ENCODE peak calls at places on chromosomes 5 and 9, in seven cellular contexts. S is H1, K is K562, B is SK-N-SH, J is GM12878, F is HepG2, Y is GM12892. A is an unnamed sample.

GRCh38 chr5:141508440-141508807 is 19.5 kb downstream of the PCDHGC5 start:
- DNase-seq in Y (no peak), K (peak; percentile 17), B (no peak), J (no peak), S (no peak), F (no peak), A (no peak)

GRCh38 chr5:79284852-79285251 is 48.9 kb downstream of the JMY start:
- DNase-seq in K (no peak), Y (no peak), B (no peak), S (no peak), J (no peak), F (no peak), A (no peak)

GRCh38 chr9:75467141-75467540 is 378.8 kb downstream of the OSTF1 start:
- DNase-seq in J (no peak), F (no peak), K (no peak), B (peak; percentile 12), S (no peak), Y (no peak), A (no peak)

GRCh38 chr5:73295447-73295846 is 122.5 kb downstream of the TMEM174 start:
- DNase-seq in F (no peak), S (no peak), B (no peak), Y (no peak), K (no peak), J (no peak), A (no peak)

GRCh38 chr5:36492998-36493655 is 113.3 kb upstream of the SLC1A3 start:
- DNase-seq in B (no peak), S (no peak), J (no peak), K (no peak), Y (no peak), F (no peak), A (no peak)

GRCh38 chr9:98809311-98810105 is 2.0 kb downstream of the GALNT12 start:
- DNase-seq in F (no peak), S (no peak), B (no peak), J (no peak), K (peak; percentile 71), Y (no peak), A (no peak)

GRCh38 chr5:74391410-74391809 is 249.1 kb downstream of the ENC1 start:
- DNase-seq in S (no peak), J (no peak), F (peak; percentile 27), B (no peak), K (peak; percentile 56), Y (no peak), A (no peak)

GRCh38 chr5:1008451-1009358 is at the start of gene NKD2:
- DNase-seq in S (no peak), F (no peak), J (no peak), B (peak; percentile 93), Y (peak; percentile 83), K (peak; percentile 53), A (peak; percentile 87)

GRCh38 chr5:119365847-119366536 is 10.2 kb downstream of the TNFAIP8 start:
- DNase-seq in K (no peak), Y (no peak), B (no peak), F (no peak), S (no peak), J (no peak), A (no peak)

GRCh38 chr9:124341455-124342170 is 73.6 kb downstream of the PSMB7 start:
- DNase-seq in S (no peak), B (no peak), Y (no peak), K (no peak), J (no peak), F (no peak), A (no peak)

GRCh38 chr5:67752357-67752708 is 463.2 kb upstream of the PIK3R1 start:
- DNase-seq in K (no peak), B (no peak), J (no peak), F (no peak), Y (no peak), S (no peak), A (no peak)

GRCh38 chr9:69004836-69005235 is 9.1 kb downstream of the PRKACG start:
- DNase-seq in K (no peak), F (no peak), B (no peak), S (no peak), Y (no peak), J (no peak), A (no peak)

GRCh38 chr5:179146277-179146676 is 86.1 kb downstream of the ZNF354C start:
- DNase-seq in S (no peak), Y (no peak), J (no peak), K (no peak), B (no peak), F (no peak), A (no peak)

GRCh38 chr9:95505676-95506437 is 10.9 kb downstream of the PTCH1 start:
- DNase-seq in F (peak; percentile 70), S (no peak), K (peak; percentile 84), Y (peak; percentile 42), B (peak; percentile 86), J (no peak), A (peak; percentile 58)

GRCh38 chr9:90858505-90858904 is 56.9 kb downstream of the SYK start:
- DNase-seq in S (no peak), K (no peak), J (no peak), B (no peak), F (no peak), Y (no peak), A (no peak)

GRCh38 chr5:57416246-57416996 is 66.2 kb downstream of the ACTBL2 start:
- DNase-seq in K (no peak), S (no peak), F (no peak), Y (no peak), B (peak; percentile 74), J (no peak), A (no peak)

GRCh38 chr9:84397822-84398221 is 57.3 kb upstream of the SLC28A3 start:
- DNase-seq in J (no peak), K (peak; percentile 3), B (no peak), S (no peak), F (no peak), Y (no peak), A (no peak)

GRCh38 chr9:81557452-81557956 is 131.8 kb downstream of the TLE1 start:
- DNase-seq in K (no peak), B (no peak), Y (no peak), S (no peak), J (no peak), F (no peak), A (no peak)

GRCh38 chr5:118796081-118796480 is 192.3 kb downstream of the DTWD2 start:
- DNase-seq in K (no peak), J (no peak), F (no peak), Y (no peak), B (no peak), S (peak; percentile 19), A (no peak)

GRCh38 chr5:116289276-116289675 is 204.5 kb downstream of the COMMD10 start:
- DNase-seq in K (no peak), Y (no peak), S (peak; percentile 31), J (no peak), F (peak; percentile 7), B (no peak), A (no peak)

GRCh38 chr5:52564594-52564993 is 223.1 kb upstream of the ITGA1 start:
- DNase-seq in K (no peak), Y (no peak), F (no peak), B (peak; percentile 13), J (no peak), S (no peak), A (no peak)

DNA sequence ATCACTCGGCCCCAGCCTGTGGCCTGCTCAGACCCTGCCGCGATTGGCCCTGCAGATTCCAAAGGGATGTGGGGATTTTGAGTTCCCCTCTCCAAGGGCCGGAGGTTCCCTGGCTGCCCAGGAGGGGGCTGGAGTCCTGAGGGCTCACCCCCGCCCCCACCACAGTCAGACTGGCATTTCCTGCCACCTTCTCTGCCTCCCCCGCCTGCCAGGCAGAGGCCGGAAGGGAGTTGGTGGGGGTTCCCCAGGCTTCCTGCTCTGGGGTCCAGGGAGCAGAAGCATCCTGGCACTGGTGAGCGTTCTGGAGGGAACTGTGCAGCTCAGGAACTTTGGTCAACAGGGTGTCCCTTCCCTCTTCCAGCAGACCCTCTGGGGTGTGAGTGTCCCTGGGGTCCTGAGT is 70.6 kb downstream of the RXRA start:
- DNase-seq in S (no peak), Y (no peak), K (no peak), F (no peak), B (no peak), J (no peak), A (no peak)
- TF ChIP-seq TAF1 in S (no peak), Y (no peak), K (no peak), F (no peak), B (no peak), J (no peak), A (no peak)

DNA sequence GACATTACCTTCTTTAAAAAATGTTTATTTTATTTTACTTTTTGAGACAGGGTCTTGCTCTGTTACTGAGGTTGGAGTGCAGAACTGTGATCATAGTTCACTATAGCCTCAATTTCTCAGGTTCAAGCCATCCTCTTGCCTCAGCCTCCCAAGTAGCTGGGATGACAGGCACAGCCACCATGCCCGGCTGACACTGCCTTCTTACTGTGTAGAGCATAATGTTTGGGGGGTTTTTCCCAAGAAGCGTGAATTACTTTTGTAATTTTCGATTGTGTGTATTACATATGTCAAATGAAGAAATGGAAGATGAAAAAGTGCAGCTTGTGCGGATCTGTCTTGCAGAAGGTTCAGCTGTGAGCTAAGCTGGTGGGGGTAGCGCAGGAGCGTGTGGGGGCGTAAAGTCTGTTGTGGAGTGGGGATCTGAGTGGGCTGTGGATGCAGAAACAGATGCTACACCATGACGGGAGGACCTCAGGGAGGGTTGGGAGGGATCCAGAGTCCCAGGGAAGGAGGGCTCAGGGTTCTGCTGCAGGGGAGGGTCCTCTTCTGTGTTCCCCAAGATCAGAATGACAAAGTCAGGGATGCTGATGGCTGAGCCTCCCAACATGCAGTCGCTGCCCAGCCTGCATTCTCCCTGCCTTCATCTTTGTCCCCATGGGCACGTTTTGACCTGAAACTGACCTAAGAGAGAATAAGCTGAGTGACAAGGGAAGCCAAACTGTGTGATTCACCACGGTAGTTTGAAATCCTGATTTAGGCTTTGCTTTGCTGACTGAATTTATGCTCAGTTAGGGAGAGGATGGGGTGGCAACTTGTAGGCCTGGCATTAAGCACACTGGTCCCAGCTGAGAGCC is 6.8 kb upstream of the ANKRD33B start:
- DNase-seq in F (no peak), B (no peak), S (no peak), Y (no peak), K (no peak), J (no peak), A (no peak)
- TF ChIP-seq TAF1 in F (no peak), B (no peak), S (no peak), Y (no peak), K (no peak), J (no peak), A (no peak)

DNA sequence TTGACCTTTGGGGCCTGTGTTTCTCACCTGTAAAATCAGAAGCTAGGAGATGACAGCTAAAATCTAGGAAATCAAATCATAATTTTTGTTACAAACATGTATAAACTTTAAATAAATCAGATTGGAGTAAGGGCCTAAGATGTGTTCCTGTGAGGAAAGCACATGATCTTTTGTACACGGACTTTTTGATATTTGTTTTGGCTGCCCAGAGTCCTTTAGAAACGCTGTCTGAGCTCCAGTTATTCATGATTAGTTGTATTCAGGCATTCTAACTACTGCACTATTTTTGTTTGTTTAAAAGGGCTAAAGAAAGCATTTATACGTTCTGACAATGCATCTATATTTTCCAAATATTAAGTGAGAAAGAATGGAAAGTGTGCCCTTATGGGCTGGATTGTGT is 94.8 kb downstream of the HCN1 start:
- DNase-seq in F (no peak), Y (no peak), B (no peak), J (no peak), S (no peak), K (no peak), A (no peak)
- TF ChIP-seq TAF1 in F (no peak), Y (no peak), B (no peak), J (no peak), S (no peak), K (no peak), A (no peak)

DNA sequence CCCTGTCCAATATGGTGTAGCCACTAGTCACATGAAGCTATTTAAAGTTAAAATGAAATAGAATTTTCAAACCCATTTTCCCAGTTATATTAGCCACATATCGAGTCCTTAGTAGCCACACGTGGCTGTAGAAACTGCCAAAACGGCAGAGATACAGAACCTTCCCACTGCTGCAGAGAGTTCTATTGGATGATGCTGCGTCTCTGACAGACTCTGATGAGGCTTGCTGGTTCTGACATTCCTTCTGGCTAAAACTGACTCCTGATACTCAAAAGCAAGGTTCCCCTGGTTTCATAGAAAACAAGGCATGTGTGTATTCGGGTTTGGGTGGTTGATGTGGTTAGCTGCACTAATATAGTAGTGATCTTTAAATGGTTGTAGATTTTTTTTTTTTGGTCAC is 91.5 kb downstream of the TLE4 start:
- DNase-seq in Y (no peak), F (no peak), J (no peak), S (no peak), K (no peak), B (no peak), A (no peak)
- TF ChIP-seq TAF1 in Y (no peak), F (no peak), J (no peak), S (no peak), K (no peak), B (no peak), A (no peak)

A was measured in GM12891.